ENCODE peak calls at places on chromosomes 2 and 18, in eight cellular contexts. O is right cardiac atrium; I is ureter; X is AG09319; B is fibroblast of pulmonary artery; F is activated naive CD4-positive, alpha-beta T cell treated with anti-CD3 and anti-CD28 coated beads for 36 hours; T is mucosa of descending colon; V is Daoy. M is an unnamed sample.

GRCh38 chr2:229980440-229981184 is 58.3 kb downstream of the FBXO36 start:
- DNase-seq in I (peak), X (no peak), B (peak), V (peak), F (peak), T (peak), O (peak), M (peak)

GRCh38 chr2:148209598-148209997 is 188.7 kb downstream of the MBD5 start:
- DNase-seq in B (peak), V (peak), T (no peak), F (peak), X (no peak), I (no peak), O (peak), M (peak)

GRCh38 chr2:52934354-52934898 is 833.2 kb upstream of the CHAC2 start:
- DNase-seq in T (no peak), X (no peak), B (peak), O (peak), V (peak), I (no peak), F (no peak), M (no peak)

GRCh38 chr2:25301453-25302352 is 40.0 kb downstream of the DNMT3A start:
- DNase-seq in V (peak), B (peak), X (no peak), O (peak), F (peak), I (no peak), T (no peak), M (no peak)

GRCh38 chr2:12479042-12479601 is 237.6 kb upstream of the TRIB2 start:
- DNase-seq in X (no peak), O (no peak), T (no peak), F (no peak), V (no peak), B (peak), I (no peak), M (no peak)

GRCh38 chr2:119836455-119837142 is 76.9 kb downstream of the PTPN4 start:
- DNase-seq in I (no peak), T (no peak), V (no peak), F (no peak), O (no peak), B (no peak), X (no peak), M (no peak)

GRCh38 chr2:153986488-153987229 is 114.9 kb downstream of the GALNT13 start:
- DNase-seq in F (no peak), X (no peak), T (no peak), V (no peak), I (no peak), O (no peak), B (peak), M (no peak)

GRCh38 chr2:160876765-160877164 is 283.5 kb upstream of the TANK start:
- DNase-seq in T (no peak), X (no peak), O (no peak), B (peak), F (no peak), V (no peak), I (no peak), M (no peak)

GRCh38 chr2:150280255-150280654 is 207.2 kb downstream of the RND3 start:
- DNase-seq in I (no peak), V (no peak), X (no peak), B (peak), O (no peak), F (no peak), T (no peak), M (no peak)

GRCh38 chr2:21772624-21773023 is 648.9 kb downstream of the TDRD15 start:
- DNase-seq in X (peak), B (peak), T (no peak), I (no peak), O (no peak), V (no peak), F (no peak), M (no peak)

GRCh38 chr2:124501575-124502152 is 476.6 kb downstream of the CNTNAP5 start:
- DNase-seq in V (no peak), X (no peak), O (no peak), B (no peak), T (no peak), I (no peak), F (no peak), M (no peak)

GRCh38 chr2:171893196-171893823 is 734 bp downstream of the SLC25A12 start:
- DNase-seq in T (no peak), F (no peak), B (peak), V (no peak), X (no peak), O (no peak), I (no peak), M (no peak)

GRCh38 chr2:207731138-207731537 is 19.7 kb downstream of the CCNYL1 start:
- DNase-seq in V (no peak), F (no peak), O (no peak), I (no peak), X (no peak), T (no peak), B (no peak), M (no peak)

GRCh38 chr2:60806988-60807681 is 51.1 kb downstream of the PAPOLG start:
- DNase-seq in V (peak), T (no peak), I (no peak), X (peak), O (no peak), B (peak), F (peak), M (no peak)

GRCh38 chr18:13191779-13192178 is 26.8 kb upstream of the LDLRAD4 start:
- DNase-seq in B (peak), X (no peak), T (no peak), I (no peak), V (peak), F (no peak), O (peak), M (no peak)

GRCh38 chr18:319745-320144 is 51.9 kb upstream of the THOC1 start:
- DNase-seq in T (no peak), I (no peak), O (no peak), F (no peak), B (no peak), X (no peak), V (no peak), M (no peak)

GRCh38 chr18:63444567-63444966 is 22.3 kb upstream of the VPS4B start:
- DNase-seq in X (peak), F (no peak), T (no peak), B (peak), V (peak), I (no peak), O (no peak), M (no peak)

GRCh38 chr2:14634885-14635871 is 2.7 kb downstream of the LRATD1 start:
- DNase-seq in O (peak), F (no peak), T (peak), B (peak), X (no peak), V (peak), I (peak), M (peak)

GRCh38 chr2:63789318-63790051 is 52.2 kb upstream of the UGP2 start:
- DNase-seq in X (peak), O (no peak), T (no peak), B (peak), V (no peak), F (no peak), I (no peak), M (no peak)

GRCh38 chr18:55869965-55870585 is 282.1 kb upstream of the TCF4 start:
- DNase-seq in X (no peak), O (peak), I (no peak), F (no peak), B (peak), T (no peak), V (peak), M (no peak)

GRCh38 chr2:183996825-183997823 is 601.2 kb upstream of the ZNF804A start:
- DNase-seq in B (no peak), I (no peak), V (no peak), X (no peak), F (no peak), T (no peak), O (no peak), M (no peak)

GRCh38 chr2:101983486-101983885 is 8.3 kb upstream of the IL1R2 start:
- DNase-seq in V (peak), X (peak), F (no peak), T (no peak), O (no peak), B (peak), I (no peak), M (no peak)

GRCh38 chr2:178679891-178680290 is 127.3 kb downstream of the TTN start:
- DNase-seq in I (no peak), B (no peak), O (no peak), T (no peak), F (no peak), V (no peak), X (no peak), M (no peak)

GRCh38 chr2:167764772-167765341 is 482.5 kb downstream of the STK39 start:
- DNase-seq in T (no peak), F (no peak), I (no peak), X (no peak), O (no peak), B (no peak), V (no peak), M (no peak)

GRCh38 chr2:158539176-158539895 is 82.6 kb downstream of the PKP4 start:
- DNase-seq in B (peak), T (no peak), V (peak), I (no peak), F (no peak), X (peak), O (no peak), M (no peak)

GRCh38 chr2:134745023-134745422 is 26.2 kb upstream of the TMEM163 start:
- DNase-seq in V (peak), F (no peak), O (no peak), B (no peak), I (no peak), T (no peak), X (no peak), M (no peak)

GRCh38 chr2:70513751-70514150 is 39.9 kb downstream of the TGFA start:
- DNase-seq in T (no peak), B (no peak), V (no peak), O (no peak), F (no peak), I (no peak), X (no peak), M (no peak)

GRCh38 chr2:108633379-108633778 is 85.9 kb upstream of the RANBP2 start:
- DNase-seq in X (no peak), F (no peak), V (no peak), I (no peak), T (no peak), B (no peak), O (no peak), M (no peak)

GRCh38 chr18:13434854-13435253 is 216.3 kb downstream of the LDLRAD4 start:
- DNase-seq in O (peak), I (no peak), T (no peak), X (no peak), F (no peak), V (no peak), B (no peak), M (no peak)

GRCh38 chr2:73897934-73898333 is 5.1 kb downstream of the ACTG2 start:
- DNase-seq in B (no peak), T (no peak), F (no peak), V (no peak), I (no peak), X (no peak), O (no peak), M (no peak)

GRCh38 chr2:28128281-28128950 is 237.9 kb downstream of the BABAM2 start:
- DNase-seq in F (no peak), T (no peak), V (no peak), B (no peak), X (no peak), I (no peak), O (no peak), M (no peak)

GRCh38 chr18:9337875-9338274 is 3.3 kb downstream of the TWSG1 start:
- DNase-seq in O (no peak), F (no peak), X (no peak), B (peak), T (no peak), I (no peak), V (peak), M (no peak)

GRCh38 chr2:217901826-217902225 is 101.0 kb downstream of the TNS1 start:
- DNase-seq in I (no peak), F (no peak), T (no peak), V (peak), X (no peak), B (peak), O (peak), M (no peak)

GRCh38 chr2:58484201-58484600 is 243.1 kb upstream of the FANCL start:
- DNase-seq in V (peak), T (no peak), B (peak), O (no peak), I (no peak), F (no peak), X (no peak), M (no peak)

GRCh38 chr18:7658701-7659100 is 91.6 kb downstream of the PTPRM start:
- DNase-seq in V (no peak), T (no peak), X (no peak), I (no peak), O (no peak), F (no peak), B (no peak), M (no peak)

GRCh38 chr2:237440819-237441281 is 26.9 kb upstream of the COL6A3 start:
- DNase-seq in B (peak), V (no peak), X (no peak), O (no peak), T (no peak), F (peak), I (no peak), M (no peak)

GRCh38 chr18:31931163-31931885 is 11.6 kb downstream of the TRAPPC8 start:
- DNase-seq in B (peak), V (peak), F (no peak), O (no peak), T (no peak), X (no peak), I (no peak), M (no peak)

GRCh38 chr2:204753841-204754240 is 208.6 kb downstream of the PARD3B start:
- DNase-seq in O (no peak), V (no peak), X (no peak), I (no peak), T (no peak), B (peak), F (no peak), M (no peak)